ENCODE peak calls at places on chromosomes 13 and 19, in seven cellular contexts. One of them, this sample, is unnamed.

GRCh38 chr19:469833-470232 is 9.0 kb upstream of the SHC2 start:
- DNase-seq in heart left ventricle: no peak
- DNase-seq in fibroblast of pulmonary artery: no peak
- DNase-seq in effector CD4-positive, alpha-beta T cell: no peak
- DNase-seq in H54: no peak
- DNase-seq in NAMALWA: no peak
- DNase-seq in Karpas-422: no peak
- DNase-seq in this sample: no peak

GRCh38 chr19:38710928-38711725 is 33.1 kb downstream of the CAPN12 start:
- DNase-seq in Karpas-422: no peak
- DNase-seq in effector CD4-positive, alpha-beta T cell: no peak
- DNase-seq in NAMALWA: no peak
- DNase-seq in fibroblast of pulmonary artery: no peak
- DNase-seq in heart left ventricle: peak
- DNase-seq in H54: no peak
- DNase-seq in this sample: no peak

GRCh38 chr13:81671103-81671502 is 1330.2 kb upstream of the SPRY2 start:
- DNase-seq in effector CD4-positive, alpha-beta T cell: no peak
- DNase-seq in H54: no peak
- DNase-seq in NAMALWA: no peak
- DNase-seq in heart left ventricle: no peak
- DNase-seq in Karpas-422: no peak
- DNase-seq in fibroblast of pulmonary artery: no peak
- DNase-seq in this sample: no peak

GRCh38 chr19:41612483-41612882 is 14.4 kb downstream of the CEACAM4 start:
- DNase-seq in fibroblast of pulmonary artery: no peak
- DNase-seq in Karpas-422: no peak
- DNase-seq in H54: no peak
- DNase-seq in effector CD4-positive, alpha-beta T cell: no peak
- DNase-seq in heart left ventricle: no peak
- DNase-seq in NAMALWA: no peak
- DNase-seq in this sample: no peak

GRCh38 chr13:83984793-83985192 is 102.5 kb upstream of the SLITRK1 start:
- DNase-seq in effector CD4-positive, alpha-beta T cell: no peak
- DNase-seq in NAMALWA: no peak
- DNase-seq in heart left ventricle: no peak
- DNase-seq in Karpas-422: no peak
- DNase-seq in fibroblast of pulmonary artery: no peak
- DNase-seq in H54: no peak
- DNase-seq in this sample: peak

GRCh38 chr13:94254737-94255136 is 224.7 kb downstream of the DCT start:
- DNase-seq in H54: no peak
- DNase-seq in fibroblast of pulmonary artery: no peak
- DNase-seq in heart left ventricle: no peak
- DNase-seq in NAMALWA: no peak
- DNase-seq in Karpas-422: no peak
- DNase-seq in effector CD4-positive, alpha-beta T cell: no peak
- DNase-seq in this sample: no peak

GRCh38 chr19:15107056-15108010 is at the start of gene SYDE1:
- DNase-seq in fibroblast of pulmonary artery: peak
- DNase-seq in H54: peak
- DNase-seq in effector CD4-positive, alpha-beta T cell: no peak
- DNase-seq in NAMALWA: no peak
- DNase-seq in heart left ventricle: peak
- DNase-seq in Karpas-422: no peak
- DNase-seq in this sample: no peak

GRCh38 chr13:79442221-79442620 is 36.2 kb upstream of the RBM26 start:
- DNase-seq in heart left ventricle: no peak
- DNase-seq in effector CD4-positive, alpha-beta T cell: no peak
- DNase-seq in Karpas-422: no peak
- DNase-seq in fibroblast of pulmonary artery: no peak
- DNase-seq in H54: no peak
- DNase-seq in NAMALWA: no peak
- DNase-seq in this sample: no peak

GRCh38 chr13:41177616-41178015 is 16.8 kb downstream of the KBTBD7 start:
- DNase-seq in Karpas-422: no peak
- DNase-seq in effector CD4-positive, alpha-beta T cell: no peak
- DNase-seq in heart left ventricle: no peak
- DNase-seq in NAMALWA: no peak
- DNase-seq in H54: no peak
- DNase-seq in fibroblast of pulmonary artery: peak
- DNase-seq in this sample: no peak

GRCh38 chr19:48533770-48534169 is 18.2 kb upstream of the SULT2B1 start:
- DNase-seq in NAMALWA: no peak
- DNase-seq in effector CD4-positive, alpha-beta T cell: no peak
- DNase-seq in Karpas-422: no peak
- DNase-seq in fibroblast of pulmonary artery: no peak
- DNase-seq in heart left ventricle: no peak
- DNase-seq in H54: no peak
- DNase-seq in this sample: no peak

GRCh38 chr13:27465611-27466010 is 15.2 kb upstream of the MTIF3 start:
- DNase-seq in effector CD4-positive, alpha-beta T cell: no peak
- DNase-seq in Karpas-422: no peak
- DNase-seq in heart left ventricle: no peak
- DNase-seq in H54: no peak
- DNase-seq in fibroblast of pulmonary artery: peak
- DNase-seq in NAMALWA: no peak
- DNase-seq in this sample: no peak

GRCh38 chr13:94115054-94115453 is 364.4 kb downstream of the DCT start:
- DNase-seq in H54: no peak
- DNase-seq in heart left ventricle: no peak
- DNase-seq in effector CD4-positive, alpha-beta T cell: no peak
- DNase-seq in fibroblast of pulmonary artery: no peak
- DNase-seq in Karpas-422: no peak
- DNase-seq in NAMALWA: peak
- DNase-seq in this sample: no peak

GRCh38 chr13:67827992-67828391 is 597.9 kb upstream of the PCDH9 start:
- DNase-seq in NAMALWA: no peak
- DNase-seq in effector CD4-positive, alpha-beta T cell: no peak
- DNase-seq in heart left ventricle: no peak
- DNase-seq in H54: no peak
- DNase-seq in fibroblast of pulmonary artery: no peak
- DNase-seq in Karpas-422: no peak
- DNase-seq in this sample: no peak

GRCh38 chr19:4409123-4409933 is 6.9 kb downstream of the CHAF1A start:
- DNase-seq in H54: no peak
- DNase-seq in fibroblast of pulmonary artery: no peak
- DNase-seq in heart left ventricle: peak
- DNase-seq in Karpas-422: no peak
- DNase-seq in effector CD4-positive, alpha-beta T cell: no peak
- DNase-seq in NAMALWA: no peak
- DNase-seq in this sample: no peak

GRCh38 chr19:55336101-55336500 is 3.6 kb upstream of the KMT5C start:
- DNase-seq in effector CD4-positive, alpha-beta T cell: no peak
- DNase-seq in heart left ventricle: no peak
- DNase-seq in NAMALWA: no peak
- DNase-seq in H54: no peak
- DNase-seq in fibroblast of pulmonary artery: no peak
- DNase-seq in Karpas-422: no peak
- DNase-seq in this sample: no peak

GRCh38 chr19:10251792-10252694 is at the start of gene MRPL4:
- DNase-seq in fibroblast of pulmonary artery: peak
- DNase-seq in effector CD4-positive, alpha-beta T cell: peak
- DNase-seq in heart left ventricle: peak
- DNase-seq in Karpas-422: peak
- DNase-seq in H54: peak
- DNase-seq in NAMALWA: peak
- DNase-seq in this sample: peak

GRCh38 chr19:55369651-55370304 is 485 bp downstream of the IL11 start:
- DNase-seq in NAMALWA: no peak
- DNase-seq in effector CD4-positive, alpha-beta T cell: no peak
- DNase-seq in H54: peak
- DNase-seq in heart left ventricle: peak
- DNase-seq in fibroblast of pulmonary artery: peak
- DNase-seq in Karpas-422: peak
- DNase-seq in this sample: no peak

GRCh38 chr13:41568990-41569387 is 111.6 kb downstream of the RGCC start:
- DNase-seq in heart left ventricle: no peak
- DNase-seq in fibroblast of pulmonary artery: peak
- DNase-seq in effector CD4-positive, alpha-beta T cell: no peak
- DNase-seq in NAMALWA: no peak
- DNase-seq in H54: no peak
- DNase-seq in Karpas-422: no peak
- DNase-seq in this sample: no peak

GRCh38 chr19:41698746-41699230 is 9.6 kb upstream of the CEACAM5 start:
- DNase-seq in Karpas-422: no peak
- DNase-seq in fibroblast of pulmonary artery: no peak
- DNase-seq in NAMALWA: no peak
- DNase-seq in effector CD4-positive, alpha-beta T cell: no peak
- DNase-seq in H54: no peak
- DNase-seq in heart left ventricle: no peak
- DNase-seq in this sample: no peak

GRCh38 chr13:73956101-73956500 is 178.1 kb downstream of the KLF12 start:
- DNase-seq in effector CD4-positive, alpha-beta T cell: no peak
- DNase-seq in fibroblast of pulmonary artery: no peak
- DNase-seq in H54: no peak
- DNase-seq in heart left ventricle: no peak
- DNase-seq in NAMALWA: no peak
- DNase-seq in Karpas-422: peak
- DNase-seq in this sample: no peak

GRCh38 chr13:96650301-96650886 is 343.9 kb downstream of the OXGR1 start:
- DNase-seq in NAMALWA: peak
- DNase-seq in heart left ventricle: no peak
- DNase-seq in H54: peak
- DNase-seq in effector CD4-positive, alpha-beta T cell: no peak
- DNase-seq in Karpas-422: no peak
- DNase-seq in fibroblast of pulmonary artery: peak
- DNase-seq in this sample: peak

GRCh38 chr19:16360738-16361137 is 36.1 kb downstream of the KLF2 start:
- DNase-seq in effector CD4-positive, alpha-beta T cell: no peak
- DNase-seq in heart left ventricle: no peak
- DNase-seq in H54: no peak
- DNase-seq in fibroblast of pulmonary artery: no peak
- DNase-seq in Karpas-422: no peak
- DNase-seq in NAMALWA: no peak
- DNase-seq in this sample: no peak

GRCh38 chr19:46603752-46604241 is 2.7 kb downstream of the CALM3 start:
- DNase-seq in effector CD4-positive, alpha-beta T cell: no peak
- DNase-seq in fibroblast of pulmonary artery: no peak
- DNase-seq in heart left ventricle: no peak
- DNase-seq in NAMALWA: no peak
- DNase-seq in H54: no peak
- DNase-seq in Karpas-422: no peak
- DNase-seq in this sample: no peak